ENCODE peak calls at places on chromosomes 4 and X, in six cellular contexts. W is heart right ventricle; N is HEK293T; E is activated CD4-positive, alpha-beta T cell treated with anti-CD3 and anti-CD28 coated beads for 1 hour; K is EL; L is skeletal muscle cell. I is an unnamed sample.

GRCh38 chr4:86978709-86979108 is 43.9 kb downstream of the AFF1 start:
- DNase-seq in N (no peak), E (no peak), W (no peak), L (no peak), K (no peak), I (no peak)

GRCh38 chr4:142236268-142236667 is 599.9 kb downstream of the IL15 start:
- DNase-seq in N (no peak), L (no peak), E (no peak), K (no peak), W (no peak), I (no peak)

GRCh38 chr4:3826247-3827172 is 60.3 kb downstream of the ADRA2C start:
- DNase-seq in E (no peak), W (no peak), K (no peak), N (no peak), L (no peak), I (no peak)

GRCh38 chr4:13097971-13098370 is 386.2 kb downstream of the RAB28 start:
- DNase-seq in E (no peak), K (no peak), W (no peak), N (no peak), L (no peak), I (no peak)

GRCh38 chr4:14650127-14650526 is 352.2 kb upstream of the CPEB2 start:
- DNase-seq in E (no peak), N (no peak), W (no peak), K (peak; percentile 2), L (no peak), I (no peak)

GRCh38 chr4:47615385-47615784 is 130.3 kb downstream of the ATP10D start:
- DNase-seq in L (no peak), W (no peak), K (peak; percentile 28), N (no peak), E (no peak), I (no peak)

GRCh38 chrX:27953161-27953560 is 28.1 kb downstream of the DCAF8L1 start:
- DNase-seq in L (no peak), K (no peak), N (no peak), E (no peak), W (no peak), I (no peak)

GRCh38 chr4:100929753-100930152 is 411.9 kb upstream of the EMCN start:
- DNase-seq in W (no peak), K (no peak), E (no peak), N (no peak), L (no peak), I (no peak)

GRCh38 chr4:143743591-143743990 is 43.1 kb upstream of the FREM3 start:
- DNase-seq in K (no peak), W (no peak), E (no peak), N (no peak), L (no peak), I (no peak)

GRCh38 chrX:42107495-42108139 is 184.3 kb upstream of the CASK start:
- DNase-seq in N (no peak), L (no peak), K (no peak), E (no peak), W (no peak), I (no peak)

I was measured in Caco-2.